ENCODE peak calls at places on chromosomes 4 and X, in ten cellular contexts. One of them, this sample, is unnamed.
A peak's percentile ranks its signal among the peaks of the same experiment; 100 is the strongest.

GRCh38 chr4:54942735-54943134 is 182.7 kb downstream of the KDR start:
- DNase-seq in NCI-H2081: no peak
- DNase-seq in AG08396: no peak
- DNase-seq in HS-27A: no peak
- DNase-seq in anterior cingulate cortex: no peak
- DNase-seq in dermis microvascular lymphatic vessel endothelial cell: peak; percentile 76
- DNase-seq in Karpas-422: no peak
- DNase-seq in putamen: peak; percentile 5
- DNase-seq in AG04450: no peak
- DNase-seq in H54: no peak
- DNase-seq in this sample: no peak

GRCh38 chrX:152959626-152960025 is 34.3 kb downstream of the PNMA5 start:
- DNase-seq in HS-27A: no peak
- DNase-seq in H54: no peak
- DNase-seq in anterior cingulate cortex: no peak
- DNase-seq in Karpas-422: no peak
- DNase-seq in NCI-H2081: no peak
- DNase-seq in AG08396: no peak
- DNase-seq in putamen: no peak
- DNase-seq in AG04450: no peak
- DNase-seq in dermis microvascular lymphatic vessel endothelial cell: no peak
- DNase-seq in this sample: no peak

GRCh38 chrX:102129473-102129872 is 4.0 kb downstream of the TCEAL2 start:
- DNase-seq in anterior cingulate cortex: no peak
- DNase-seq in AG04450: no peak
- DNase-seq in dermis microvascular lymphatic vessel endothelial cell: peak; percentile 14
- DNase-seq in AG08396: peak; percentile 34
- DNase-seq in H54: no peak
- DNase-seq in Karpas-422: peak; percentile 56
- DNase-seq in putamen: no peak
- DNase-seq in NCI-H2081: peak; percentile 6
- DNase-seq in HS-27A: no peak
- DNase-seq in this sample: no peak

GRCh38 chr4:169252339-169253086 is 18.2 kb downstream of the SH3RF1 start:
- DNase-seq in AG08396: no peak
- DNase-seq in HS-27A: no peak
- DNase-seq in dermis microvascular lymphatic vessel endothelial cell: peak; percentile 83
- DNase-seq in putamen: no peak
- DNase-seq in NCI-H2081: no peak
- DNase-seq in H54: no peak
- DNase-seq in anterior cingulate cortex: no peak
- DNase-seq in AG04450: no peak
- DNase-seq in Karpas-422: no peak
- DNase-seq in this sample: no peak

GRCh38 chrX:100089724-100090123 is 320.3 kb downstream of the PCDH19 start:
- DNase-seq in NCI-H2081: no peak
- DNase-seq in AG08396: no peak
- DNase-seq in anterior cingulate cortex: no peak
- DNase-seq in HS-27A: no peak
- DNase-seq in Karpas-422: no peak
- DNase-seq in putamen: no peak
- DNase-seq in AG04450: no peak
- DNase-seq in H54: no peak
- DNase-seq in dermis microvascular lymphatic vessel endothelial cell: no peak
- DNase-seq in this sample: no peak

GRCh38 chr4:142379277-142380051 is 466.6 kb downstream of the INPP4B start:
- DNase-seq in AG08396: peak; percentile 55
- DNase-seq in anterior cingulate cortex: no peak
- DNase-seq in dermis microvascular lymphatic vessel endothelial cell: peak; percentile 15
- DNase-seq in AG04450: peak; percentile 66
- DNase-seq in HS-27A: peak; percentile 94
- DNase-seq in NCI-H2081: no peak
- DNase-seq in Karpas-422: no peak
- DNase-seq in H54: peak; percentile 6
- DNase-seq in putamen: no peak
- DNase-seq in this sample: no peak

GRCh38 chrX:95055991-95056390 is 1382.0 kb downstream of the FAM133A start:
- DNase-seq in anterior cingulate cortex: no peak
- DNase-seq in putamen: no peak
- DNase-seq in dermis microvascular lymphatic vessel endothelial cell: no peak
- DNase-seq in HS-27A: no peak
- DNase-seq in NCI-H2081: no peak
- DNase-seq in AG08396: no peak
- DNase-seq in H54: no peak
- DNase-seq in Karpas-422: no peak
- DNase-seq in AG04450: no peak
- DNase-seq in this sample: no peak

GRCh38 chr4:23135792-23136645 is 443.3 kb downstream of the GBA3 start:
- DNase-seq in NCI-H2081: peak; percentile 82
- DNase-seq in dermis microvascular lymphatic vessel endothelial cell: peak; percentile 35
- DNase-seq in HS-27A: peak; percentile 24
- DNase-seq in putamen: peak; percentile 33
- DNase-seq in AG08396: peak; percentile 4
- DNase-seq in AG04450: no peak
- DNase-seq in H54: peak; percentile 3
- DNase-seq in Karpas-422: peak; percentile 88
- DNase-seq in anterior cingulate cortex: no peak
- DNase-seq in this sample: no peak

GRCh38 chr4:1295405-1296055 is 5.8 kb downstream of the MAEA start:
- DNase-seq in putamen: no peak
- DNase-seq in AG08396: no peak
- DNase-seq in AG04450: no peak
- DNase-seq in NCI-H2081: no peak
- DNase-seq in HS-27A: no peak
- DNase-seq in H54: no peak
- DNase-seq in dermis microvascular lymphatic vessel endothelial cell: no peak
- DNase-seq in anterior cingulate cortex: no peak
- DNase-seq in Karpas-422: no peak
- DNase-seq in this sample: no peak

GRCh38 chr4:82678046-82678445 is 116.3 kb upstream of the TMEM150C start:
- DNase-seq in dermis microvascular lymphatic vessel endothelial cell: no peak
- DNase-seq in AG04450: no peak
- DNase-seq in AG08396: no peak
- DNase-seq in NCI-H2081: no peak
- DNase-seq in putamen: no peak
- DNase-seq in anterior cingulate cortex: no peak
- DNase-seq in HS-27A: no peak
- DNase-seq in Karpas-422: no peak
- DNase-seq in H54: no peak
- DNase-seq in this sample: no peak

GRCh38 chr4:98976716-98977115 is 18.8 kb upstream of the METAP1 start:
- DNase-seq in AG04450: no peak
- DNase-seq in dermis microvascular lymphatic vessel endothelial cell: no peak
- DNase-seq in Karpas-422: no peak
- DNase-seq in NCI-H2081: no peak
- DNase-seq in putamen: no peak
- DNase-seq in H54: no peak
- DNase-seq in anterior cingulate cortex: no peak
- DNase-seq in HS-27A: no peak
- DNase-seq in AG08396: no peak
- DNase-seq in this sample: no peak